ENCODE peak calls at places on chromosome 19, in eight cellular contexts. G is H54; X is NCI-H446; L is caudate nucleus; B is stimulated activated CD8-positive, alpha-beta memory T cell treated with anti-CD3 and anti-CD28 coated beads, Interleukin-4, amount 100 ng/mL, for 24 hours; T is stimulated activated CD4-positive, alpha-beta T cell treated with anti-CD3 and anti-CD28 coated beads, Interleukin-4, amount 100 ng/mL, for 4 hours; I is activated naive CD4-positive, alpha-beta T cell; Q is AG04449. O is an unnamed sample.

GRCh38 chr19:49873149-49873521 is 4.0 kb downstream of the AKT1S1 start:
- DNase-seq in X (no peak), I (no peak), L (no peak), Q (no peak), G (no peak), B (no peak), T (no peak), O (no peak)

GRCh38 chr19:5313307-5313706 is 27.3 kb downstream of the PTPRS start:
- DNase-seq in L (no peak), Q (no peak), B (no peak), T (no peak), G (no peak), X (no peak), I (no peak), O (no peak)

GRCh38 chr19:32177686-32178085 is 167.7 kb upstream of the ZNF507 start:
- DNase-seq in Q (no peak), L (no peak), B (no peak), G (no peak), I (no peak), T (no peak), X (no peak), O (no peak)

GRCh38 chr19:40705362-40705651 is 11.4 kb downstream of the COQ8B start:
- DNase-seq in T (no peak), Q (no peak), I (no peak), G (no peak), X (no peak), L (no peak), B (no peak), O (no peak)

GRCh38 chr19:38034153-38034835 is 127.3 kb downstream of the SIPA1L3 start:
- DNase-seq in Q (no peak), G (peak; percentile 58), B (no peak), T (no peak), L (peak; percentile 9), X (no peak), I (no peak), O (no peak)

GRCh38 chr19:50512112-50512998 is 1.4 kb downstream of the ASPDH start:
- DNase-seq in I (no peak), Q (no peak), T (no peak), X (no peak), L (no peak), G (no peak), B (no peak), O (no peak)

GRCh38 chr19:55638864-55639359 is 1.9 kb upstream of the ZNF580 start:
- DNase-seq in Q (no peak), X (peak; percentile 30), L (no peak), B (peak; percentile 40), T (peak; percentile 60), G (no peak), I (peak; percentile 16), O (no peak)

GRCh38 chr19:54526972-54527371 is 24.3 kb downstream of the LAIR2 start:
- DNase-seq in T (no peak), B (no peak), L (no peak), X (no peak), I (no peak), Q (no peak), G (no peak), O (no peak)

GRCh38 chr19:3408996-3409345 is 42.6 kb downstream of the NFIC start:
- DNase-seq in X (no peak), T (no peak), I (no peak), G (no peak), Q (no peak), B (no peak), L (no peak), O (no peak)

GRCh38 chr19:18046066-18046718 is 38.2 kb downstream of the ARRDC2 start:
- DNase-seq in X (peak; percentile 19), B (no peak), G (peak; percentile 80), L (no peak), I (no peak), T (no peak), Q (no peak), O (no peak)

GRCh38 chr19:19599190-19599535 is 19.3 kb downstream of the PBX4 start:
- DNase-seq in T (peak; percentile 41), I (no peak), Q (no peak), G (no peak), L (no peak), B (no peak), X (no peak), O (no peak)

GRCh38 chr19:16143399-16144215 is at the start of gene HSH2D:
- DNase-seq in G (no peak), I (peak; percentile 76), L (no peak), T (peak; percentile 86), B (peak; percentile 62), X (no peak), Q (no peak), O (peak; percentile 61)

GRCh38 chr19:11496391-11497163 is 9.1 kb downstream of the ZNF653 start:
- DNase-seq in B (peak; percentile 41), X (peak; percentile 54), I (peak; percentile 25), T (peak; percentile 55), G (peak; percentile 90), L (peak; percentile 15), Q (peak; percentile 24), O (peak; percentile 52)

GRCh38 chr19:53553865-53554791 is 16.2 kb downstream of the ZNF331 start:
- DNase-seq in I (peak; percentile 81), Q (no peak), L (peak; percentile 85), G (peak; percentile 79), B (peak; percentile 83), X (peak; percentile 88), T (peak; percentile 93), O (peak; percentile 90)

GRCh38 chr19:49802836-49803528 is 10.1 kb downstream of the FUZ start:
- DNase-seq in L (no peak), I (no peak), G (no peak), T (no peak), Q (no peak), X (no peak), B (no peak), O (no peak)

GRCh38 chr19:24098359-24098758 is 11.4 kb downstream of the ZNF254 start:
- DNase-seq in G (no peak), I (no peak), Q (no peak), X (no peak), L (no peak), T (no peak), B (no peak), O (no peak)

GRCh38 chr19:3494559-3494958 is 5.9 kb downstream of the DOHH start:
- DNase-seq in B (no peak), L (peak; percentile 67), X (no peak), T (peak; percentile 73), I (no peak), G (no peak), Q (no peak), O (peak; percentile 44)

GRCh38 chr19:18685597-18686164 is 2.2 kb downstream of the CRTC1 start:
- DNase-seq in Q (no peak), X (no peak), I (no peak), T (no peak), L (no peak), G (no peak), B (no peak), O (no peak)

GRCh38 chr19:5103061-5103701 is 134.3 kb downstream of the KDM4B start:
- DNase-seq in Q (no peak), T (no peak), B (no peak), G (no peak), X (peak; percentile 87), I (no peak), L (peak; percentile 32), O (no peak)

GRCh38 chr19:54792814-54793213 is 10.6 kb upstream of the KIR2DL4 start:
- DNase-seq in B (no peak), G (no peak), Q (no peak), I (no peak), T (no peak), L (no peak), X (no peak), O (no peak)

GRCh38 chr19:7333198-7334118 is 15.3 kb upstream of the ARHGEF18 start:
- DNase-seq in I (no peak), Q (no peak), G (no peak), L (no peak), B (no peak), T (no peak), X (no peak), O (no peak)

GRCh38 chr19:51181377-51181912 is 39.3 kb downstream of the SIGLEC7 start:
- DNase-seq in Q (no peak), X (no peak), I (no peak), B (no peak), T (no peak), L (no peak), G (no peak), O (no peak)

GRCh38 chr19:31717316-31717715 is 368.1 kb upstream of the TSHZ3 start:
- DNase-seq in T (no peak), I (no peak), B (no peak), Q (no peak), G (no peak), X (no peak), L (no peak), O (no peak)

GRCh38 chr19:40640744-40641143 is 39.6 kb downstream of the LTBP4 start:
- DNase-seq in L (peak; percentile 54), Q (no peak), X (no peak), B (no peak), G (no peak), I (no peak), T (no peak), O (no peak)

O was measured in activated T-helper 9 cell treated with anti-CD3 and anti-CD28 coated beads, Interleukin-2, amount 50 U/mL, for 16 hours.